ENCODE peak calls at places on chromosomes 1 and 21, in nine cellular contexts. N is astrocyte of the cerebellum, U is HFF-Myc, I is left lung, B is astrocyte of the spinal cord, D is fibroblast of lung, A is NB4, X is left ventricle myocardium inferior, T is foreskin fibroblast. W is an unnamed sample.
A peak's percentile ranks its signal among the peaks of the same experiment; 100 is the strongest.

GRCh38 chr1:230268371-230269170 is 157.6 kb downstream of the PGBD5 start:
- DNase-seq in N (peak; percentile 66), U (peak; percentile 46), I (no peak), B (peak; percentile 75), D (peak; percentile 61), A (peak; percentile 43), X (no peak), T (peak; percentile 56), W (no peak)

GRCh38 chr1:69497847-69498246 is 69.9 kb upstream of the LRRC7 start:
- DNase-seq in N (no peak), U (no peak), I (no peak), B (no peak), D (peak; percentile 26), A (no peak), X (no peak), T (no peak), W (no peak)

GRCh38 chr1:8944006-8944405 is 1.7 kb upstream of the CA6 start:
- DNase-seq in N (no peak), U (no peak), I (no peak), B (no peak), D (no peak), A (no peak), X (no peak), T (no peak), W (no peak)

GRCh38 chr1:1250828-1251284 is 4.3 kb upstream of the C1QTNF12 start:
- DNase-seq in N (no peak), U (peak; percentile 22), I (no peak), B (no peak), D (no peak), A (no peak), X (no peak), T (no peak), W (peak; percentile 39)

GRCh38 chr1:154838988-154839387 is 31.1 kb downstream of the KCNN3 start:
- DNase-seq in N (no peak), U (no peak), I (peak; percentile 28), B (no peak), D (no peak), A (no peak), X (no peak), T (no peak), W (no peak)

GRCh38 chr1:56527548-56528302 is 51.6 kb downstream of the PLPP3 start:
- DNase-seq in N (no peak), U (no peak), I (no peak), B (no peak), D (no peak), A (no peak), X (no peak), T (peak; percentile 29), W (no peak)

GRCh38 chr21:29641635-29642550 is 297.9 kb downstream of the GRIK1 start:
- DNase-seq in N (no peak), U (no peak), I (no peak), B (no peak), D (no peak), A (no peak), X (no peak), T (no peak), W (no peak)

GRCh38 chr1:26225033-26225831 is 8.8 kb upstream of the CEP85 start:
- DNase-seq in N (no peak), U (no peak), I (peak; percentile 92), B (peak; percentile 7), D (peak; percentile 47), A (no peak), X (peak; percentile 73), T (no peak), W (no peak)

GRCh38 chr1:169892819-169893644 is 664 bp downstream of the SCYL3 start:
- DNase-seq in N (no peak), U (no peak), I (no peak), B (peak; percentile 39), D (peak; percentile 23), A (peak; percentile 9), X (peak; percentile 39), T (no peak), W (no peak)

GRCh38 chr1:2449636-2450454 is 26.2 kb upstream of the PLCH2 start:
- DNase-seq in N (no peak), U (no peak), I (no peak), B (no peak), D (no peak), A (peak; percentile 71), X (no peak), T (no peak), W (no peak)

GRCh38 chr1:16065197-16065576 is 8.3 kb downstream of the FAM131C start:
- DNase-seq in N (no peak), U (no peak), I (no peak), B (no peak), D (no peak), A (no peak), X (no peak), T (no peak), W (no peak)

GRCh38 chr1:155984341-155984740 is 6.0 kb upstream of the ARHGEF2 start:
- DNase-seq in N (no peak), U (no peak), I (no peak), B (no peak), D (no peak), A (no peak), X (no peak), T (no peak), W (no peak)

GRCh38 chr1:184301228-184301627 is 85.6 kb upstream of the C1orf21 start:
- DNase-seq in N (no peak), U (no peak), I (no peak), B (no peak), D (no peak), A (no peak), X (no peak), T (no peak), W (no peak)

GRCh38 chr1:2836333-2836970 is 35.0 kb upstream of the TTC34 start:
- DNase-seq in N (no peak), U (no peak), I (peak; percentile 73), B (no peak), D (no peak), A (no peak), X (no peak), T (no peak), W (no peak)

GRCh38 chr21:43188181-43188580 is 19.4 kb downstream of the CRYAA start:
- DNase-seq in N (no peak), U (no peak), I (no peak), B (no peak), D (no peak), A (no peak), X (no peak), T (no peak), W (no peak)

GRCh38 chr1:18290740-18291412 is 183.3 kb downstream of the IGSF21 start:
- DNase-seq in N (no peak), U (no peak), I (no peak), B (no peak), D (no peak), A (no peak), X (no peak), T (no peak), W (no peak)

DNA sequence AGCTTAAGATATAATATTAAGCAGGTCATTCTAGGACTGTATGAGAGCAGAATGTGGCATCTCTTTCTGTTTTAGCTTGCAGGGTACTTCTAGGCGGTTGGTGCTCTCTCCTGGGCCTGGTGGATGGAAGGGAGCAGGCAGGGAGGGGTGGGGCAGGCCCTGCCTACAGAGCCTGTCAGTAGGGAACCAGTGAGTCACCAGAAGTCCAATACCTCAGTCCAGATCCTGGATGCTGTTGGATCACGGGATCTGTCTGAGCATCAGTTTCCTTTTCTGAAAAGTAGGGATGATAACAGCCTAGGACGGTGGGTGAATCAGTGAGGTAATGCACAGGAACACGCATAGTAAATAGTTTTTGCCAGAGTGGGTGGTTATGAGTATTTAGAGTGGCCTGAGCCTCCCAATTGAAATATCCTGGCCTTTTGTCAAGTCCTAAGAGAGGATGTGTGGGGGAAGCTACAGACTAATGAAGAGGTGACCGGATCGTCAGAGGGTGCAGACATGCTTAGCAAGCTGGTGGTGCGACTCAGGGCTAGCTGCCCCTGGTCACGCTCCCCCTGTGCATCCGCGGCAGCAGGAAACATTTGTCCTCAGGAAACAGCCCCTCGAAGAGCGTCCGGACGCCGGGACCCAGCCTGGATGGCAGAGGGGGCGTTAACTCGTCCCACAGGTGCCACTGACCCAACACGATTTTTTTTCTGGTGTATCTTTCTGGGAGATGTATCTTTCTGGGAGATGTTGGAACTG is 23.9 kb downstream of the NAV1 start:
- DNase-seq in N (no peak), U (peak; percentile 76), I (no peak), B (peak; percentile 82), D (peak; percentile 98), A (no peak), X (no peak), T (peak; percentile 93), W (no peak)
- H3K4me3 ChIP-seq in N (no peak overlapping the region), U (peak overlapping the region; percentile 23), I (no peak overlapping the region), B (no peak overlapping the region), D (peak overlapping the region; percentile 12), A (no peak overlapping the region), X (peak overlapping the region; percentile 22), T (peak overlapping the region; percentile 23), W (no peak overlapping the region)

GRCh38 chr1:180778782-180779398 is 133.8 kb upstream of the KIAA1614 start:
- DNase-seq in N (no peak), U (no peak), I (no peak), B (no peak), D (no peak), A (no peak), X (no peak), T (no peak), W (peak; percentile 4)
- TF ChIP-seq CTCF in N (peak; percentile 51), U (peak; percentile 36), I (no peak), B (peak; percentile 46), D (no peak), A (peak; percentile 25), X (peak; percentile 32), T (peak; percentile 23), W (peak; percentile 67)

DNA sequence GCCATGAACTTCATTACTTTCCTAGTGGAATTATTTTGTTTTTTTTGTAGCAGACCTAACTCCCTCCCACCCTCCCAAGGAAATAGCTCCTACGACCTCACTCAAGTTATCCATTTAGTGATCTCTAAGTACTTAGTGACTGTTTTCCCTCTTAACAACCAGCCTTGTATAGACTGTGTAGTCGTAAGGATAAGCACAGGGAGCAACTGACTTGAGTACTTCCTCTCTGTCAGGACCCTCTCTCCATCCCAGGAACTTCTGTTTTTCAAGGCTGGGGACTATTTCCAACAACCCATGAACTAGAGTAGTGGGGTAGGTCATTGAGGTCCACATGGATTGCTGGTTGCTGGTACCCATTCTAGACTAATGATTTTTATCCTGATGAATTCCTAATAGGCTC is 1.9 kb downstream of the AGO1 start:
- DNase-seq in N (no peak), U (no peak), I (no peak), B (no peak), D (no peak), A (peak; percentile 23), X (no peak), T (no peak), W (no peak)
- H3K4me3 ChIP-seq in N (no peak overlapping the region), U (no peak overlapping the region), I (no peak overlapping the region), B (no peak overlapping the region), D (no peak overlapping the region), A (no peak overlapping the region), X (no peak overlapping the region), T (no peak overlapping the region), W (no peak overlapping the region)

DNA sequence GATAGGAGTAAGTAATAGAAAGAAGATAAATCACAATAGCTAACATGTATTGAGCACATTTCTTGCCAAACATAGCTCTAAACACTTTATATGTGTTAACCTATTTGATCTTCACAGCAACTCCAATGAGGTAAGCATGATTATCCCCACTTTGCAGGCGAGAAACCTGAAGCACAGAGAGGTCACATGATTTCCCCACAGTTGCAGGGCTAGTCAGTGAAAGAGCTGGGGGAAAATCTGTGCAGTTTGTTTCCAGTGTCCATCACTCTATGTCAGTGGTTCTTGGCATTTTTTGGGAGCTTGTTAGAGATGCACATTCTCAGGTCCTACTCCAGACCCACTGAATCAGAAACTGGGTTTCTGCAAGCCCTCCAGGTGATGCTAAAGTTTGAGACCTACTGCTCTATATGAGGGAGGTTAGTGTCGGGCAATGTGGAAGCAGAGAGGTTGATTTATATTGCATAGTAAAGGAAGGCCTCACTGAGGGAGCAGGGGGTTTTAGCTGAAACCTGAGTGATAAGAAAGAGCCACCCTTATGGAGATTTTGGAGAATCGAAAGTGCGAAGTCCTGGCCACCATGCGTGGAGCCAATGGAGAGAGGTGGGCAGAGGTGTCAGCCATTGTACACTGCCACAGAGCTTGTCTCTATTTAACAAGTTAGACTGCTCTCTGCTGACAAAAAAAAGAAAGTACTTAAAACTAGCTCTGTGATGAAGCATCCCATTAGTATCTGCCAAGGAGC is 20.9 kb downstream of the MCOLN3 start:
- DNase-seq in N (no peak), U (peak; percentile 6), I (no peak), B (no peak), D (peak; percentile 10), A (no peak), X (no peak), T (no peak), W (peak; percentile 13)
- TF ChIP-seq CTCF in N (no peak), U (no peak), I (no peak), B (no peak), D (peak; percentile 2), A (no peak), X (no peak), T (no peak), W (peak; percentile 22)